ENCODE peak calls at places on chromosomes 11 and 22, in eight cellular contexts. One of them, this sample, is unnamed. For H3K4me1, the result is how much of the 10 kb centered on the place peaks cover.

GRCh38 chr11:72673943-72674828 is at the start of gene PDE2A:
- DNase-seq in cardiac muscle cell: no peak
- DNase-seq in right lobe of liver: no peak
- DNase-seq in heart left ventricle: no peak
- DNase-seq in GM23248: no peak
- DNase-seq in adipocyte: no peak
- DNase-seq in lower lobe of right lung: no peak
- DNase-seq in spleen: no peak
- DNase-seq in this sample: no peak

GRCh38 chr11:104967493-104968364 is 645 bp downstream of the CASP4 start:
- DNase-seq in spleen: no peak
- DNase-seq in adipocyte: peak
- DNase-seq in right lobe of liver: no peak
- DNase-seq in GM23248: peak
- DNase-seq in heart left ventricle: no peak
- DNase-seq in cardiac muscle cell: peak
- DNase-seq in lower lobe of right lung: no peak
- DNase-seq in this sample: no peak

GRCh38 chr22:16932577-16932976 is 75.4 kb downstream of the GAB4 start:
- DNase-seq in cardiac muscle cell: no peak
- DNase-seq in lower lobe of right lung: no peak
- DNase-seq in adipocyte: no peak
- DNase-seq in spleen: no peak
- DNase-seq in right lobe of liver: no peak
- DNase-seq in GM23248: peak
- DNase-seq in heart left ventricle: no peak
- DNase-seq in this sample: no peak

GRCh38 chr22:46815896-46816721 is 53.7 kb downstream of the TBC1D22A start:
- DNase-seq in cardiac muscle cell: peak
- DNase-seq in spleen: peak
- DNase-seq in GM23248: peak
- DNase-seq in heart left ventricle: no peak
- DNase-seq in right lobe of liver: peak
- DNase-seq in lower lobe of right lung: no peak
- DNase-seq in adipocyte: peak
- DNase-seq in this sample: peak

GRCh38 chr11:68127791-68128681 is 6.8 kb upstream of the CHKA start:
- DNase-seq in right lobe of liver: peak
- DNase-seq in heart left ventricle: peak
- DNase-seq in adipocyte: peak
- DNase-seq in lower lobe of right lung: peak
- DNase-seq in GM23248: peak
- DNase-seq in cardiac muscle cell: peak
- DNase-seq in spleen: peak
- DNase-seq in this sample: no peak

GRCh38 chr11:118622376-118623290 is 15.2 kb downstream of the PHLDB1 start:
- DNase-seq in heart left ventricle: peak
- DNase-seq in cardiac muscle cell: peak
- DNase-seq in right lobe of liver: no peak
- DNase-seq in lower lobe of right lung: peak
- DNase-seq in GM23248: peak
- DNase-seq in spleen: peak
- DNase-seq in adipocyte: peak
- DNase-seq in this sample: peak

GRCh38 chr11:65448418-65449196 is 26.0 kb downstream of the NEAT1 start:
- DNase-seq in lower lobe of right lung: no peak
- DNase-seq in adipocyte: peak
- DNase-seq in cardiac muscle cell: peak
- DNase-seq in GM23248: peak
- DNase-seq in right lobe of liver: peak
- DNase-seq in heart left ventricle: no peak
- DNase-seq in spleen: no peak
- DNase-seq in this sample: no peak

GRCh38 chr11:72048718-72049460 is 31.5 kb downstream of the NUMA1 start:
- DNase-seq in right lobe of liver: peak
- DNase-seq in spleen: no peak
- DNase-seq in adipocyte: no peak
- DNase-seq in GM23248: no peak
- DNase-seq in cardiac muscle cell: peak
- DNase-seq in lower lobe of right lung: no peak
- DNase-seq in heart left ventricle: no peak
- DNase-seq in this sample: no peak

GRCh38 chr11:129698212-129698611 is 117.4 kb upstream of the TMEM45B start:
- DNase-seq in spleen: no peak
- DNase-seq in heart left ventricle: no peak
- DNase-seq in right lobe of liver: no peak
- DNase-seq in cardiac muscle cell: no peak
- DNase-seq in lower lobe of right lung: no peak
- DNase-seq in adipocyte: no peak
- DNase-seq in GM23248: no peak
- DNase-seq in this sample: no peak

GRCh38 chr11:96242971-96243647 is 99.9 kb downstream of the MAML2 start:
- DNase-seq in right lobe of liver: peak
- DNase-seq in spleen: peak
- DNase-seq in GM23248: peak
- DNase-seq in cardiac muscle cell: peak
- DNase-seq in adipocyte: peak
- DNase-seq in lower lobe of right lung: peak
- DNase-seq in heart left ventricle: peak
- DNase-seq in this sample: peak
- H3K4me3 ChIP-seq in right lobe of liver: peak
- H3K4me3 ChIP-seq in spleen: peak
- H3K4me3 ChIP-seq in GM23248: peak
- H3K4me3 ChIP-seq in cardiac muscle cell: peak
- H3K4me3 ChIP-seq in adipocyte: peak
- H3K4me3 ChIP-seq in lower lobe of right lung: peak
- H3K4me3 ChIP-seq in heart left ventricle: peak
- H3K4me3 ChIP-seq in this sample: peak

GRCh38 chr22:23847991-23848864 is 9.4 kb upstream of the DERL3 start:
- DNase-seq in lower lobe of right lung: no peak
- DNase-seq in GM23248: no peak
- DNase-seq in adipocyte: no peak
- DNase-seq in right lobe of liver: no peak
- DNase-seq in heart left ventricle: no peak
- DNase-seq in spleen: peak
- DNase-seq in cardiac muscle cell: no peak
- DNase-seq in this sample: no peak

GRCh38 chr22:23850136-23850611 is 7.5 kb upstream of the SLC2A11 start:
- DNase-seq in adipocyte: no peak
- DNase-seq in lower lobe of right lung: no peak
- DNase-seq in right lobe of liver: peak
- DNase-seq in heart left ventricle: no peak
- DNase-seq in cardiac muscle cell: no peak
- DNase-seq in spleen: peak
- DNase-seq in GM23248: no peak
- DNase-seq in this sample: no peak

GRCh38 chr22:23845661-23846469 is 7.1 kb upstream of the DERL3 start:
- DNase-seq in heart left ventricle: no peak
- DNase-seq in right lobe of liver: no peak
- DNase-seq in spleen: peak
- DNase-seq in lower lobe of right lung: no peak
- DNase-seq in adipocyte: no peak
- DNase-seq in cardiac muscle cell: no peak
- DNase-seq in GM23248: no peak
- DNase-seq in this sample: peak

GRCh38 chr22:23847310-23847920 is 8.6 kb upstream of the DERL3 start:
- DNase-seq in heart left ventricle: no peak
- DNase-seq in adipocyte: no peak
- DNase-seq in GM23248: no peak
- DNase-seq in right lobe of liver: no peak
- DNase-seq in cardiac muscle cell: no peak
- DNase-seq in lower lobe of right lung: no peak
- DNase-seq in spleen: no peak
- DNase-seq in this sample: no peak

DNA sequence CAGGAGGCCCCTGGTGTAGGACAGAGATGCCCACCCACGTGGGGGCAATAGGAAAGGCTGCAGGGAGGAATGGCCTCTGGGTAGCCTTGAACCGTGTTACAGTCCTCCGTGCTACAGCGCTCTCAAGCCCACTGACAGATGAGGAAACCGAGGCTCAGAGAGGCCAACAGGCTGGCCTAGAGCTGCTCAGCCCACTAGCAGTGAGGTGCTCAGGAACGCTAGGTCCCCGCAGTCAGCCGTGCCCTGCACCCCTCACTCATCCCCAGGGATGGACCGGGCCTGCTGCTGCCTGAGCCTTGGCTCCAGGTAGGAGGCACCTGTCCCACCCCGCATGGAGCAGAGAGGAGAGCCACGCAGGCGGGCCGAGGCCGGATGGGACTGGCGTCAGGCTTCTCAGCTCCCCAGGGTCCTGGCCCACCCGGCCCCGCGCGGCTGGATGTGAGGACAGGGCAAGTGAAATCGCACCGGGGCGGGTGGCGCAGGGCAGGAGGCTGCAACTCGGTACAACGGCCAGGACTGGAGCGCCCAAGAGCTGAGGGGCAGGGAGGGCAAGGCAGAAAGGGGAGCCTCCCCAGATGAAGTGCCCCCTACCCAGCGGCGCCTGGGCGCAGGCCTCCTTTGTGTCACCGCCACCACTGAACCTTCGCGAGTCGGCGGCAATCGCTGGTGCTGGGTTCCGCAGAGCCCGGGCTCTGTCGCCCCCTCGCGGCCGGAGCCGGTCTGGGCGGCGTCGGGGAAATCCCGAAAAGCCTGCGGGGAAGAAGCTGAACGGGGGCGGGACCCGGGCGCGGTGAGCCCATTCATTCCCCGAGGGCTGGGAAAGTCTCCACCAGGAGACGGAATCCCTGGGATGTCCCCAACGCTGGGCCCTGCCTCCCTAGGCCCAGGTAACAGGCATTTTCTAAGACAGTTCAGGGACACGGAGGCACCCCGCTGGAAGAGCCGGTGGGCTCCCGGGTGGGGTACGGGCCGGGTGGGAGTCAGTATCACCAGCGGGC is 8.4 kb upstream of the SLC2A11 start:
- DNase-seq in GM23248: peak
- DNase-seq in right lobe of liver: peak
- DNase-seq in heart left ventricle: peak
- DNase-seq in cardiac muscle cell: peak
- DNase-seq in spleen: peak
- DNase-seq in lower lobe of right lung: peak
- DNase-seq in adipocyte: peak
- DNase-seq in this sample: no peak
- H3K4me1 ChIP-seq in GM23248: under half
- H3K4me1 ChIP-seq in right lobe of liver: under half
- H3K4me1 ChIP-seq in heart left ventricle: under half
- H3K4me1 ChIP-seq in cardiac muscle cell: under half
- H3K4me1 ChIP-seq in spleen: half or more
- H3K4me1 ChIP-seq in lower lobe of right lung: under half
- H3K4me1 ChIP-seq in adipocyte: under half
- H3K4me1 ChIP-seq in this sample: under half

GRCh38 chr11:28107726-28108618 is at the start of the genes KIF18A and METTL15:
- DNase-seq in heart left ventricle: peak
- DNase-seq in GM23248: peak
- DNase-seq in lower lobe of right lung: peak
- DNase-seq in adipocyte: peak
- DNase-seq in spleen: peak
- DNase-seq in right lobe of liver: peak
- DNase-seq in cardiac muscle cell: peak
- DNase-seq in this sample: peak

GRCh38 chr11:28105869-28106268 is 2.1 kb downstream of the KIF18A start:
- DNase-seq in right lobe of liver: no peak
- DNase-seq in lower lobe of right lung: no peak
- DNase-seq in heart left ventricle: no peak
- DNase-seq in adipocyte: no peak
- DNase-seq in spleen: no peak
- DNase-seq in cardiac muscle cell: no peak
- DNase-seq in GM23248: no peak
- DNase-seq in this sample: no peak

GRCh38 chr11:28104984-28105383 is 3.0 kb downstream of the KIF18A start:
- DNase-seq in spleen: no peak
- DNase-seq in lower lobe of right lung: no peak
- DNase-seq in heart left ventricle: no peak
- DNase-seq in GM23248: peak
- DNase-seq in adipocyte: no peak
- DNase-seq in cardiac muscle cell: no peak
- DNase-seq in right lobe of liver: no peak
- DNase-seq in this sample: no peak

GRCh38 chr11:28107331-28107725 is 628 bp downstream of the KIF18A start:
- DNase-seq in heart left ventricle: no peak
- DNase-seq in lower lobe of right lung: no peak
- DNase-seq in cardiac muscle cell: peak
- DNase-seq in adipocyte: peak
- DNase-seq in GM23248: peak
- DNase-seq in spleen: no peak
- DNase-seq in right lobe of liver: no peak
- DNase-seq in this sample: no peak

DNA sequence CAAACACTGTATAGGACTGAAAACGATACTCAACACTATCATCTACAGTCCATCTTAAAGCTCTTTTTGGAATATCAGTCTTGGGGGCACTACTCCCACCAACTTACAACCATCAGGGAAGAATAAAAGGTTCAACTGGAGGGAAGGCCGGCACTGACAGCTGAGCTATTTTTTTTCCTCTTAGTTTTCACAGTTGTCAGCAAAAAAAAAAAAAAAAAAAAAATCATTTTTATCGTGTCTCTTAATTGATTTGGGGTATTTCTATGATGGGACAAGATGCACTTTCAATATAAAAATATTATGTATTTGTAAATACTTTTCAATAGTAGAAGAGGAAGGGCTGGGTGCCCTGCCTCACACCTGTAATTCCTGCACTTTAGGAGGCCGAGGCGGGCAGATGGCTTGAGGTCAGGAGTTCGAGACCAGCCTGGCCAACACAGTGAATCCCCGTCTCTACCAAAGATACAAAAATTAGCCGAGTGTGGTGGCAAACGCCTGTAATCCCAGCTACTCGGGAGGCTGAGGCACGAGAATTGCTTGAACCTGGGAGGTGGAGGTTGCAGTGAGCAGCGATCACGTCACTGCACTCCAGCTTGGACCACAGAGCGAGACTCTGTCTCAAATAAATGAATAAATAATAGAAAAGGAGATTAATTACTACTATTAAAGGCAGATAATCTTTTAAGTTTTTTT is 1.5 kb downstream of the KIF18A start:
- DNase-seq in adipocyte: no peak
- DNase-seq in lower lobe of right lung: no peak
- DNase-seq in right lobe of liver: no peak
- DNase-seq in heart left ventricle: no peak
- DNase-seq in spleen: peak
- DNase-seq in GM23248: no peak
- DNase-seq in cardiac muscle cell: no peak
- DNase-seq in this sample: no peak
- H3K4me3 ChIP-seq in adipocyte: peak
- H3K4me3 ChIP-seq in lower lobe of right lung: no peak
- H3K4me3 ChIP-seq in right lobe of liver: no peak
- H3K4me3 ChIP-seq in heart left ventricle: no peak
- H3K4me3 ChIP-seq in spleen: peak
- H3K4me3 ChIP-seq in GM23248: peak
- H3K4me3 ChIP-seq in cardiac muscle cell: peak
- H3K4me3 ChIP-seq in this sample: peak

DNA sequence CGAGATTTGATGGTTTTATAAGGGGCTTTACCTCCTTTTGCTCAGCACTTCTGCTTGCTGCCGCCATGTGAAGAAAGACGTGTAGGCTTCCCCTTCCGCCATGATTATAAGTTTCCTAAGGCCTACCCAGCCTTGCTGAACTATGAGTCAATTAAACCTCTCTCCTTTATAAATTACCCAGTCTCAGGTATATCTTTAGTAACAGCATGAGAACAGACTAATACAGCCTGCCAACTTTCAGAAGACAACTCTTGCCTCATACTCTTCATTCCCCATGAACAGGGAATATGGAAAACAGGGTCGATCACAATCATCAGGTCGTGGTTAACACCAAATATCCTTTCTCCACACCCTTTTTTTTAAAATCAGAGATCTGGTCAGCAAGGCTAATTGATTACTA is 83.0 kb downstream of the MPPED2 start:
- DNase-seq in right lobe of liver: no peak
- DNase-seq in cardiac muscle cell: no peak
- DNase-seq in heart left ventricle: no peak
- DNase-seq in spleen: no peak
- DNase-seq in GM23248: no peak
- DNase-seq in lower lobe of right lung: no peak
- DNase-seq in adipocyte: no peak
- DNase-seq in this sample: no peak
- H3K4me1 ChIP-seq in right lobe of liver: under half
- H3K4me1 ChIP-seq in cardiac muscle cell: under half
- H3K4me1 ChIP-seq in heart left ventricle: under half
- H3K4me1 ChIP-seq in spleen: under half
- H3K4me1 ChIP-seq in GM23248: under half
- H3K4me1 ChIP-seq in lower lobe of right lung: under half
- H3K4me1 ChIP-seq in adipocyte: under half
- H3K4me1 ChIP-seq in this sample: under half

This sample was measured in RWPE2.